ENCODE peak calls at places on chromosomes 2 and 18, in seven cellular contexts. One of them, this sample, is unnamed.
A peak's percentile ranks its signal among the peaks of the same experiment; 100 is the strongest.

GRCh38 chr2:9441556-9441955 is 18.1 kb downstream of the CPSF3 start:
- DNase-seq in mammary epithelial cell: no peak
- DNase-seq in AG09309: no peak
- DNase-seq in CD4-positive, alpha-beta T cell: no peak
- DNase-seq in lower lobe of right lung: no peak
- DNase-seq in AG04450: no peak
- DNase-seq in heart left ventricle: no peak
- DNase-seq in this sample: no peak

GRCh38 chr2:96116424-96116878 is at the start of gene ADRA2B:
- DNase-seq in mammary epithelial cell: peak; percentile 74
- DNase-seq in AG09309: no peak
- DNase-seq in CD4-positive, alpha-beta T cell: peak; percentile 69
- DNase-seq in lower lobe of right lung: peak; percentile 82
- DNase-seq in AG04450: no peak
- DNase-seq in heart left ventricle: peak; percentile 86
- DNase-seq in this sample: peak; percentile 74

GRCh38 chr2:240469239-240469636 is 33.8 kb downstream of the GPC1 start:
- DNase-seq in mammary epithelial cell: no peak
- DNase-seq in AG09309: no peak
- DNase-seq in CD4-positive, alpha-beta T cell: no peak
- DNase-seq in lower lobe of right lung: no peak
- DNase-seq in AG04450: no peak
- DNase-seq in heart left ventricle: peak; percentile 37
- DNase-seq in this sample: no peak

GRCh38 chr2:49153231-49153630 is 1.1 kb downstream of the FSHR start:
- DNase-seq in mammary epithelial cell: no peak
- DNase-seq in AG09309: no peak
- DNase-seq in CD4-positive, alpha-beta T cell: no peak
- DNase-seq in lower lobe of right lung: no peak
- DNase-seq in AG04450: no peak
- DNase-seq in heart left ventricle: no peak
- DNase-seq in this sample: no peak

GRCh38 chr2:174771631-174772491 is 7.6 kb upstream of the CHRNA1 start:
- DNase-seq in mammary epithelial cell: peak; percentile 68
- DNase-seq in AG09309: peak; percentile 65
- DNase-seq in CD4-positive, alpha-beta T cell: peak; percentile 31
- DNase-seq in lower lobe of right lung: peak; percentile 74
- DNase-seq in AG04450: no peak
- DNase-seq in heart left ventricle: peak; percentile 82
- DNase-seq in this sample: peak; percentile 77

GRCh38 chr18:23311346-23312103 is 141.6 kb upstream of the RIOK3 start:
- DNase-seq in mammary epithelial cell: peak; percentile 72
- DNase-seq in AG09309: peak; percentile 75
- DNase-seq in CD4-positive, alpha-beta T cell: no peak
- DNase-seq in lower lobe of right lung: no peak
- DNase-seq in AG04450: peak; percentile 76
- DNase-seq in heart left ventricle: no peak
- DNase-seq in this sample: peak; percentile 37

GRCh38 chr2:73089270-73090030 is 17.9 kb upstream of the SFXN5 start:
- DNase-seq in mammary epithelial cell: peak; percentile 98
- DNase-seq in AG09309: peak; percentile 97
- DNase-seq in CD4-positive, alpha-beta T cell: no peak
- DNase-seq in lower lobe of right lung: peak; percentile 67
- DNase-seq in AG04450: peak; percentile 98
- DNase-seq in heart left ventricle: peak; percentile 68
- DNase-seq in this sample: peak; percentile 43

GRCh38 chr18:32280188-32280783 is 90.4 kb downstream of the MEP1B start:
- DNase-seq in mammary epithelial cell: no peak
- DNase-seq in AG09309: no peak
- DNase-seq in CD4-positive, alpha-beta T cell: no peak
- DNase-seq in lower lobe of right lung: no peak
- DNase-seq in AG04450: no peak
- DNase-seq in heart left ventricle: no peak
- DNase-seq in this sample: no peak

GRCh38 chr2:210715560-210715959 is 159.2 kb downstream of the CPS1 start:
- DNase-seq in mammary epithelial cell: no peak
- DNase-seq in AG09309: no peak
- DNase-seq in CD4-positive, alpha-beta T cell: no peak
- DNase-seq in lower lobe of right lung: no peak
- DNase-seq in AG04450: no peak
- DNase-seq in heart left ventricle: no peak
- DNase-seq in this sample: no peak

GRCh38 chr18:33459612-33460011 is 19.1 kb upstream of the CCDC178 start:
- DNase-seq in mammary epithelial cell: no peak
- DNase-seq in AG09309: no peak
- DNase-seq in CD4-positive, alpha-beta T cell: no peak
- DNase-seq in lower lobe of right lung: no peak
- DNase-seq in AG04450: no peak
- DNase-seq in heart left ventricle: no peak
- DNase-seq in this sample: no peak

GRCh38 chr2:85690932-85691331 is 3.2 kb upstream of the GNLY start:
- DNase-seq in mammary epithelial cell: no peak
- DNase-seq in AG09309: no peak
- DNase-seq in CD4-positive, alpha-beta T cell: no peak
- DNase-seq in lower lobe of right lung: no peak
- DNase-seq in AG04450: no peak
- DNase-seq in heart left ventricle: no peak
- DNase-seq in this sample: no peak

GRCh38 chr2:229296561-229296960 is 25.5 kb upstream of the PID1 start:
- DNase-seq in mammary epithelial cell: no peak
- DNase-seq in AG09309: no peak
- DNase-seq in CD4-positive, alpha-beta T cell: no peak
- DNase-seq in lower lobe of right lung: no peak
- DNase-seq in AG04450: no peak
- DNase-seq in heart left ventricle: no peak
- DNase-seq in this sample: no peak

GRCh38 chr2:208334230-208334629 is 68.2 kb downstream of the PIKFYVE start:
- DNase-seq in mammary epithelial cell: no peak
- DNase-seq in AG09309: no peak
- DNase-seq in CD4-positive, alpha-beta T cell: no peak
- DNase-seq in lower lobe of right lung: no peak
- DNase-seq in AG04450: no peak
- DNase-seq in heart left ventricle: no peak
- DNase-seq in this sample: no peak

GRCh38 chr2:209259767-209260166 is 164.1 kb upstream of the MAP2 start:
- DNase-seq in mammary epithelial cell: no peak
- DNase-seq in AG09309: no peak
- DNase-seq in CD4-positive, alpha-beta T cell: no peak
- DNase-seq in lower lobe of right lung: no peak
- DNase-seq in AG04450: no peak
- DNase-seq in heart left ventricle: no peak
- DNase-seq in this sample: no peak

DNA sequence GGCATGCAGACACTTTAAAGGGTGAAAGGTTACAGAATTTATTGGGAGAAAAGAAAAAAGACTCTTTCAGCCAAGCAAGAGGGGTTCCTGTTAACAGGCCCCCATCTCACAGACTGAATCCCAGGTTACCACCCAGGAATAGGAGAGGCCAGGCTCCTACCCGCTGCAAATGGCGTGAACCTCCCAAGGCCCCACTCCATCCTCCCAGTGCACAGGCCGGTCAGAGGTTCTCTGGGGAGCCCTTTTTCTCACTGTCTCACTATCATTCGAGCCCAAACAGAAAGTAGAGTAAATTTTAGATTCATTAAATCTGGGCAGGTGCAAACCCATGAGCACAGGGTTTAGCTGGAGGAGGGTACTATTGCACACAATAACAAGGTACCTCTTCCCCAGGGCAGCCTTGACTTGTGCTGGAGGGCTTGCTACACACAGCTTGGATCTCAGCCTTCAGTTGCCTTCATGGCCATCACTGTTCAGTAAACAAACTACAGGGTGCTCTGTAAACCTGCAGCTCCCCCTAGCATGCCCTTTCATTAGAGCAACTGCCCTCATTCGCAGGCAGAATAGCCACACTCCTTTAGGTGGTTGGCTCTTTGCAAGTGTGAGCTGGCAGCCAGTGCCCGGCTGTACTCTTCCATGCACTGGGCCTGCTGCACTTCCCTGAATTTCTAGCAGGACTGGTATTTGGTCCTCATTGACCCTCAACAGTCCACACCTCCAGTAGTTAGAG is 7.3 kb upstream of the PLEK start:
- DNase-seq in mammary epithelial cell: peak; percentile 53
- DNase-seq in AG09309: peak; percentile 38
- DNase-seq in CD4-positive, alpha-beta T cell: no peak
- DNase-seq in lower lobe of right lung: no peak
- DNase-seq in AG04450: peak; percentile 18
- DNase-seq in heart left ventricle: no peak
- DNase-seq in this sample: peak; percentile 31
- TF ChIP-seq CTCF in mammary epithelial cell: peak; percentile 44
- TF ChIP-seq CTCF in AG09309: peak; percentile 77
- TF ChIP-seq CTCF in CD4-positive, alpha-beta T cell: no peak
- TF ChIP-seq CTCF in lower lobe of right lung: peak; percentile 50
- TF ChIP-seq CTCF in AG04450: peak; percentile 75
- TF ChIP-seq CTCF in heart left ventricle: peak; percentile 48
- TF ChIP-seq CTCF in this sample: peak; percentile 64

DNA sequence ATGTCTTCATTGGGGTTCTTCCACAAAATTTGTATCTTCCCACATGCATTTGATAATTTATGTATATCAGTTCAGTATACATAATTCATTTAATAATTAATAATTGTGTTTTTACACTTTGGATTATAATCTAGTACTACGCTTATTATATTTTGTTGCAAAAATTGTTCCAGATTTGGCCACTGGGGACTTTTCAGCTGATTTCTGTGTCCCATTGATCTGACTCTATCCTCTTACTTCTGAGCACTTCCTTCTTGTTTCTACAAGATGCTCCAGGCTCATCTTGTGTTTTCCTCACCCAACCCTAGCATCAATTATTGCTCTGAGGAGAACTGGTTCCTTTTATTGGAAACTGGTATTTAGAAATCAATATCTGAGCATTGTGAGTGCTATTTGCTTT is 215.3 kb upstream of the CDH19 start:
- DNase-seq in mammary epithelial cell: no peak
- DNase-seq in AG09309: no peak
- DNase-seq in CD4-positive, alpha-beta T cell: no peak
- DNase-seq in lower lobe of right lung: no peak
- DNase-seq in AG04450: no peak
- DNase-seq in heart left ventricle: no peak
- DNase-seq in this sample: no peak
- TF ChIP-seq CTCF in mammary epithelial cell: peak; percentile 30
- TF ChIP-seq CTCF in AG09309: no peak
- TF ChIP-seq CTCF in CD4-positive, alpha-beta T cell: no peak
- TF ChIP-seq CTCF in lower lobe of right lung: no peak
- TF ChIP-seq CTCF in AG04450: no peak
- TF ChIP-seq CTCF in heart left ventricle: no peak
- TF ChIP-seq CTCF in this sample: no peak

DNA sequence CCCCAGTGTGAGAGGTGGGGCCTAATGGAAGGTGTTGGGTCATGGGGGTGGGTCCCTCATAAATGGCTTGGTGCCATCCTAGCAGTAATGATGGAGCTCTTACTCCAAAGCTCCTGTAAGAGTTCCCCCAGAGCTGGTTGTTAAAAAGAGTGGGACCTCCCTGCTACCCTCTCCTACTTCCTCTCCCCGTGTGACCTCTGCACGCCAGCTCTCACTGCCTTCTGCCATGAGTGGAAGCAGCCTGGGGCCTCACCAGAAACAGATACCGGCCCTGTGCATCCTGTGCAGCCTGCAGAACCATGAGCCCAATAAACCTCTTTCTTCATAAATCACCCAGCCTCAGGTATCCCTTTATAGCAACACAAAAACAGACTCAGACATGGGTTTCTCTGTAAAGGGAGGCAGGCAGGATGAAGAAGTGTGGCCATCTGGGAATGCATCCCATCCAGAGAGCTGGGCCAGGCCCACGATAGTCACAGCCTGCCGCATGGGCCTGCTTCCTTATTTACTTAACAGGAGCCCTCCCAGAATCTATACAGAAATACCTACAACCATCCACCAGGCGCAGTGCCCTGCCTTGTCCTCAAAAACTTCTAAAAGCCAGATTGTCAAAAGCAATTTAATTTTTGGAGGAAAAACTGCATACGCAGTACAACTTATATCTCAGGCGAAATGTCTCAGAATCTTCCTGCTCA is 7.5 kb downstream of the PRLH start:
- DNase-seq in mammary epithelial cell: no peak
- DNase-seq in AG09309: no peak
- DNase-seq in CD4-positive, alpha-beta T cell: no peak
- DNase-seq in lower lobe of right lung: no peak
- DNase-seq in AG04450: no peak
- DNase-seq in heart left ventricle: no peak
- DNase-seq in this sample: no peak
- TF ChIP-seq CTCF in mammary epithelial cell: no peak
- TF ChIP-seq CTCF in AG09309: no peak
- TF ChIP-seq CTCF in CD4-positive, alpha-beta T cell: no peak
- TF ChIP-seq CTCF in lower lobe of right lung: no peak
- TF ChIP-seq CTCF in AG04450: no peak
- TF ChIP-seq CTCF in heart left ventricle: no peak
- TF ChIP-seq CTCF in this sample: no peak

GRCh38 chr2:15547100-15547499 is 14.0 kb downstream of the NBAS start:
- DNase-seq in mammary epithelial cell: no peak
- DNase-seq in AG09309: no peak
- DNase-seq in CD4-positive, alpha-beta T cell: no peak
- DNase-seq in lower lobe of right lung: no peak
- DNase-seq in AG04450: no peak
- DNase-seq in heart left ventricle: no peak
- DNase-seq in this sample: no peak

GRCh38 chr2:15548974-15549373 is 12.2 kb downstream of the NBAS start:
- DNase-seq in mammary epithelial cell: no peak
- DNase-seq in AG09309: no peak
- DNase-seq in CD4-positive, alpha-beta T cell: no peak
- DNase-seq in lower lobe of right lung: no peak
- DNase-seq in AG04450: no peak
- DNase-seq in heart left ventricle: no peak
- DNase-seq in this sample: no peak

GRCh38 chr2:15543541-15543940 is 17.6 kb downstream of the NBAS start:
- DNase-seq in mammary epithelial cell: no peak
- DNase-seq in AG09309: no peak
- DNase-seq in CD4-positive, alpha-beta T cell: no peak
- DNase-seq in lower lobe of right lung: no peak
- DNase-seq in AG04450: no peak
- DNase-seq in heart left ventricle: no peak
- DNase-seq in this sample: no peak

GRCh38 chr2:15544227-15544626 is 16.9 kb downstream of the NBAS start:
- DNase-seq in mammary epithelial cell: no peak
- DNase-seq in AG09309: no peak
- DNase-seq in CD4-positive, alpha-beta T cell: no peak
- DNase-seq in lower lobe of right lung: no peak
- DNase-seq in AG04450: no peak
- DNase-seq in heart left ventricle: no peak
- DNase-seq in this sample: no peak

DNA sequence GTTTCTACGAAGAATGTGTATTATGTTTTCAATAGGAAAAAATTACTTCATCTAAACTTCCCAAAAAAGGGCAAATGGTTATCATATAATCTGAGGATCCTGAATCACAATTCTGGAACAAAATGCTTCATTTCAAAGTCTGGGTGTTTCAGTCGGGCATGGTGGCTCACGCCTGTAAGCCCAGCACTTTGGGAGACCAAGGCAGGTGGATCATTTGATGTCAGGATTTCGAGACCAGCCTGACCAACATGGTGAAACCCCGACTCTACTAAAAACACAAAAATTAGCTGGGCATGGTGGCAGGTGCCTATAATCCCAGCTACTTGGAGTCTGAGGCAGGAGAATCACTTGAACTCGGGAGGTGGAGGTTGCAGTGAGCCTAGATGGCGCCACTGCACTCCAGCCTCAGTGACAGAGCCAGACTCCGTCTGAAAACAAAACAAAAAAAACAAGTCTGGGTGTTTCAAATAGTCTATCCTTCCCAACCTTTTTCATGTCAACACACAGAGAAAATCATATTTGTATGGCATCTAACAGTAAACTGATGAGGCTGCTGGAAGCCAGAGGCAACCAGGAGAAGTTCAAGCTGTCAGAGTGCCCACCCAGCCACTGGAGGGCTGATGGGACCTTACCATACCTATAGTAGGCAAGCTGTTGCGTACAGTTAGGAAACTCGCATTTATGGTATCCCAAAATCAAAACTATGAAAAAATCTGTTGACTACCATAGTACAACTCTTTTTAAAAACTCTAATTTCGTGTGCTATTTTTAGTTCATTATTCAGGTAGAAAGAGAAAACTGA is 14.6 kb downstream of the NBAS start:
- DNase-seq in mammary epithelial cell: no peak
- DNase-seq in AG09309: no peak
- DNase-seq in CD4-positive, alpha-beta T cell: no peak
- DNase-seq in lower lobe of right lung: no peak
- DNase-seq in AG04450: no peak
- DNase-seq in heart left ventricle: no peak
- DNase-seq in this sample: no peak
- TF ChIP-seq CTCF in mammary epithelial cell: peak; percentile 15
- TF ChIP-seq CTCF in AG09309: peak; percentile 15
- TF ChIP-seq CTCF in CD4-positive, alpha-beta T cell: no peak
- TF ChIP-seq CTCF in lower lobe of right lung: peak; percentile 16
- TF ChIP-seq CTCF in AG04450: no peak
- TF ChIP-seq CTCF in heart left ventricle: no peak
- TF ChIP-seq CTCF in this sample: no peak

This sample was measured in left ventricle myocardium inferior.